ENCODE peak calls at places on chromosomes 7 and 10, in seven cellular contexts. X is aorta; G is NCI-H2081; O is activated T-helper 9 cell treated with anti-CD3 and anti-CD28 coated beads, Interleukin-2, amount 50 U/mL, for 16 hours; A is SHP77; L is PC-3; R is endodermal cell. Z is an unnamed sample.

GRCh38 chr7:152979376-152979775 is 219.8 kb downstream of the ACTR3B start:
- DNase-seq in O (no peak), A (no peak), L (no peak), X (no peak), G (no peak), R (no peak), Z (no peak)

GRCh38 chr10:28387141-28387540 is 84.3 kb upstream of the MPP7 start:
- DNase-seq in R (no peak), A (no peak), X (no peak), G (no peak), L (no peak), O (no peak), Z (no peak)

GRCh38 chr7:133477786-133478185 is 224.9 kb downstream of the EXOC4 start:
- DNase-seq in R (no peak), O (no peak), G (no peak), X (no peak), A (no peak), L (no peak), Z (no peak)

GRCh38 chr10:76405932-76406331 is 974.5 kb downstream of the LRMDA start:
- DNase-seq in R (no peak), O (no peak), A (no peak), L (no peak), G (no peak), X (peak; percentile 46), Z (no peak)

GRCh38 chr10:130234171-130234965 is 98.2 kb downstream of the GLRX3 start:
- DNase-seq in A (no peak), O (no peak), G (no peak), X (no peak), L (no peak), R (peak; percentile 15), Z (no peak)

GRCh38 chr10:102951316-102951715 is 33.2 kb downstream of the CNNM2 start:
- DNase-seq in R (no peak), O (no peak), G (no peak), X (no peak), L (no peak), A (no peak), Z (no peak)

GRCh38 chr10:9238041-9238440 is 1183.6 kb downstream of the GATA3 start:
- DNase-seq in G (no peak), L (peak; percentile 1), O (no peak), A (no peak), R (no peak), X (no peak), Z (no peak)

GRCh38 chr7:134364619-134365037 is 47.9 kb upstream of the SLC35B4 start:
- DNase-seq in O (no peak), R (no peak), G (no peak), X (no peak), L (peak; percentile 95), A (no peak), Z (no peak)

GRCh38 chr7:129825554-129826267 is 127.0 kb downstream of the UBE2H start:
- DNase-seq in A (peak; percentile 68), R (peak; percentile 97), X (peak; percentile 91), G (peak; percentile 89), L (peak; percentile 90), O (peak; percentile 87), Z (peak; percentile 92)

GRCh38 chr7:126378642-126379041 is 874.1 kb downstream of the GRM8 start:
- DNase-seq in G (no peak), X (no peak), O (no peak), L (no peak), R (no peak), A (no peak), Z (no peak)